ENCODE peak calls at places on chromosome 6, in nine cellular contexts. X is hypothalamus; S is naive thymus-derived CD8-positive, alpha-beta T cell; Z is stimulated activated CD4-positive, alpha-beta T cell treated with anti-CD3 and anti-CD28 coated beads, Interleukin-15, amount 100 ng/mL, for 1 hour; H is left ventricle myocardium inferior; P is Right ventricle myocardium superior; D is M059J; L is T-helper 2 cell; A is neural progenitor cell. K is an unnamed sample.

GRCh38 chr6:109073344-109074235 is 21.1 kb downstream of the SESN1 start:
- DNase-seq in X (no peak), S (peak; percentile 76), Z (no peak), H (no peak), P (no peak), D (peak; percentile 70), L (peak; percentile 59), A (peak; percentile 83), K (no peak)

GRCh38 chr6:140091895-140092294 is 717.4 kb upstream of the CITED2 start:
- DNase-seq in X (no peak), S (no peak), Z (no peak), H (no peak), P (no peak), D (no peak), L (no peak), A (no peak), K (no peak)

GRCh38 chr6:45532626-45533258 is 155.0 kb upstream of the SUPT3H start:
- DNase-seq in X (no peak), S (no peak), Z (no peak), H (no peak), P (no peak), D (no peak), L (no peak), A (no peak), K (no peak)

GRCh38 chr6:167410510-167410909 is 85.6 kb downstream of the TTLL2 start:
- DNase-seq in X (no peak), S (no peak), Z (no peak), H (no peak), P (no peak), D (no peak), L (no peak), A (no peak), K (no peak)

GRCh38 chr6:147177286-147177685 is 26.9 kb upstream of the STXBP5 start:
- DNase-seq in X (no peak), S (no peak), Z (no peak), H (no peak), P (no peak), D (peak; percentile 36), L (no peak), A (no peak), K (no peak)

GRCh38 chr6:46509981-46510510 is 18.8 kb upstream of the RCAN2 start:
- DNase-seq in X (no peak), S (no peak), Z (no peak), H (no peak), P (no peak), D (no peak), L (no peak), A (no peak), K (no peak)

GRCh38 chr6:11613858-11614257 is 76.3 kb downstream of the TMEM170B start:
- DNase-seq in X (no peak), S (no peak), Z (no peak), H (no peak), P (no peak), D (peak; percentile 99), L (no peak), A (no peak), K (no peak)

GRCh38 chr6:1971612-1972011 is 273.8 kb downstream of the GMDS start:
- DNase-seq in X (no peak), S (no peak), Z (no peak), H (no peak), P (no peak), D (no peak), L (no peak), A (no peak), K (no peak)

GRCh38 chr6:20608371-20608770 is 74.1 kb downstream of the CDKAL1 start:
- DNase-seq in X (no peak), S (no peak), Z (no peak), H (no peak), P (no peak), D (no peak), L (no peak), A (no peak), K (no peak)

GRCh38 chr6:160131636-160132296 is 10.2 kb downstream of the SLC22A1 start:
- DNase-seq in X (no peak), S (no peak), Z (no peak), H (no peak), P (no peak), D (no peak), L (no peak), A (no peak), K (no peak)

GRCh38 chr6:21099338-21100314 is 493.9 kb upstream of the SOX4 start:
- DNase-seq in X (no peak), S (no peak), Z (no peak), H (no peak), P (no peak), D (no peak), L (no peak), A (peak; percentile 24), K (no peak)

GRCh38 chr6:115887887-115888286 is 172.8 kb downstream of the FRK start:
- DNase-seq in X (no peak), S (no peak), Z (no peak), H (no peak), P (no peak), D (no peak), L (no peak), A (no peak), K (no peak)

GRCh38 chr6:17574871-17575560 is 25.1 kb upstream of the FAM8A1 start:
- DNase-seq in X (no peak), S (no peak), Z (no peak), H (no peak), P (no peak), D (peak; percentile 78), L (no peak), A (no peak), K (no peak)

GRCh38 chr6:32799168-32799567 is 17.6 kb downstream of the HLA-DOB start:
- DNase-seq in X (no peak), S (no peak), Z (no peak), H (no peak), P (no peak), D (no peak), L (no peak), A (no peak), K (no peak)

GRCh38 chr6:169812257-169812644 is 60.8 kb downstream of the ERMARD start:
- DNase-seq in X (no peak), S (no peak), Z (no peak), H (no peak), P (no peak), D (no peak), L (no peak), A (no peak), K (no peak)

GRCh38 chr6:35441205-35441604 is 10.9 kb upstream of the FANCE start:
- DNase-seq in X (no peak), S (no peak), Z (no peak), H (no peak), P (no peak), D (no peak), L (no peak), A (no peak), K (no peak)

GRCh38 chr6:156407334-156407733 is 369.8 kb upstream of the ARID1B start:
- DNase-seq in X (no peak), S (no peak), Z (no peak), H (no peak), P (no peak), D (no peak), L (no peak), A (no peak), K (no peak)

GRCh38 chr6:32047855-32048766 is 9.9 kb downstream of the CYP21A2 start:
- DNase-seq in X (no peak), S (peak; percentile 76), Z (peak; percentile 32), H (peak; percentile 72), P (peak; percentile 84), D (peak; percentile 62), L (peak; percentile 26), A (peak; percentile 75), K (peak; percentile 64)

GRCh38 chr6:15926256-15926655 is 202.6 kb upstream of the MYLIP start:
- DNase-seq in X (no peak), S (no peak), Z (no peak), H (no peak), P (no peak), D (no peak), L (no peak), A (no peak), K (no peak)

GRCh38 chr6:84018453-84019061 is 15.0 kb upstream of the MRAP2 start:
- DNase-seq in X (no peak), S (no peak), Z (no peak), H (no peak), P (no peak), D (peak; percentile 6), L (no peak), A (no peak), K (no peak)

GRCh38 chr6:154343473-154344308 is 12.9 kb downstream of the IPCEF1 start:
- DNase-seq in X (no peak), S (no peak), Z (no peak), H (no peak), P (no peak), D (peak; percentile 97), L (no peak), A (peak; percentile 46), K (no peak)

GRCh38 chr6:18218233-18218632 is 46.1 kb downstream of the DEK start:
- DNase-seq in X (no peak), S (no peak), Z (no peak), H (no peak), P (no peak), D (no peak), L (no peak), A (no peak), K (no peak)

GRCh38 chr6:151087861-151088598 is 151.7 kb upstream of the AKAP12 start:
- DNase-seq in X (no peak), S (no peak), Z (no peak), H (peak; percentile 75), P (peak; percentile 84), D (peak; percentile 55), L (no peak), A (no peak), K (no peak)

GRCh38 chr6:146770275-146770964 is 171.6 kb downstream of the ADGB start:
- DNase-seq in X (no peak), S (no peak), Z (no peak), H (no peak), P (peak; percentile 46), D (no peak), L (no peak), A (no peak), K (no peak)

GRCh38 chr6:134114918-134115714 is 62.7 kb upstream of the SLC2A12 start:
- DNase-seq in X (no peak), S (no peak), Z (no peak), H (no peak), P (no peak), D (no peak), L (no peak), A (no peak), K (no peak)

GRCh38 chr6:79377830-79378460 is 143.5 kb upstream of the HMGN3 start:
- DNase-seq in X (no peak), S (no peak), Z (no peak), H (no peak), P (peak; percentile 20), D (no peak), L (no peak), A (no peak), K (no peak)

GRCh38 chr6:43120938-43121913 is 45.1 kb downstream of the PTK7 start:
- DNase-seq in X (no peak), S (no peak), Z (no peak), H (peak; percentile 56), P (peak; percentile 80), D (peak; percentile 100), L (no peak), A (peak; percentile 42), K (no peak)

GRCh38 chr6:163533443-163533842 is 118.9 kb downstream of the QKI start:
- DNase-seq in X (no peak), S (no peak), Z (no peak), H (no peak), P (no peak), D (peak; percentile 87), L (no peak), A (no peak), K (no peak)

GRCh38 chr6:141110486-141110885 is 1022.2 kb upstream of the GJE1 start:
- DNase-seq in X (no peak), S (no peak), Z (no peak), H (no peak), P (no peak), D (peak; percentile 70), L (no peak), A (no peak), K (no peak)